ENCODE peak calls at places on chromosomes 7 and 10, in seven cellular contexts. T, Z, X, I, O, Y and A are unnamed samples.

GRCh38 chr10:13709931-13710690 is 123.3 kb downstream of the PRPF18 start:
- DNase-seq in T (no peak), Y (no peak), O (no peak), Z (no peak), I (no peak), X (no peak), A (no peak)

GRCh38 chr7:29127527-29127926 is 18.8 kb downstream of the CPVL start:
- DNase-seq in I (no peak), Y (no peak), X (no peak), Z (peak), T (no peak), O (peak), A (no peak)

GRCh38 chr7:11760372-11760771 is 71.6 kb downstream of the THSD7A start:
- DNase-seq in X (no peak), I (no peak), Z (no peak), T (no peak), O (peak), Y (peak), A (no peak)

GRCh38 chr10:62554632-62555199 is 180.5 kb downstream of the ZNF365 start:
- DNase-seq in X (peak), Y (peak), I (peak), T (peak), Z (peak), O (peak), A (no peak)

GRCh38 chr10:21528452-21529235 is 3.2 kb upstream of the SKIDA1 start:
- DNase-seq in I (peak), Y (no peak), X (no peak), Z (no peak), T (no peak), O (peak), A (no peak)

GRCh38 chr7:113086431-113086888 is at the start of gene GPR85:
- DNase-seq in Y (peak), Z (peak), I (peak), T (peak), X (peak), O (peak), A (peak)

GRCh38 chr10:43739171-43739570 is 90.5 kb upstream of the ZNF32 start:
- DNase-seq in Y (no peak), I (no peak), X (no peak), O (no peak), T (no peak), Z (no peak), A (no peak)

GRCh38 chr7:149824748-149825566 is 13.2 kb upstream of the ZNF862 start:
- DNase-seq in O (no peak), Z (no peak), Y (no peak), I (no peak), X (no peak), T (no peak), A (no peak)

GRCh38 chr7:146956853-146957252 is 840.3 kb downstream of the CNTNAP2 start:
- DNase-seq in O (no peak), I (no peak), X (no peak), Z (no peak), Y (no peak), T (no peak), A (no peak)

GRCh38 chr10:97543025-97543546 is 29.5 kb upstream of the ANKRD2 start:
- DNase-seq in X (no peak), O (peak), T (peak), Y (peak), I (peak), Z (no peak), A (no peak)

GRCh38 chr7:81299711-81300110 is 380.9 kb upstream of the SEMA3C start:
- DNase-seq in T (peak), X (no peak), Y (no peak), I (no peak), Z (no peak), O (no peak), A (no peak)

GRCh38 chr10:60441515-60441914 is 51.8 kb upstream of the ANK3 start:
- DNase-seq in Y (peak), X (no peak), Z (no peak), I (no peak), O (no peak), T (peak), A (no peak)

GRCh38 chr10:65570143-65571010 is 1355.5 kb upstream of the LRRTM3 start:
- DNase-seq in X (peak), Y (no peak), O (peak), T (peak), I (peak), Z (peak), A (peak)

GRCh38 chr10:110431659-110432058 is 66.0 kb upstream of the DUSP5 start:
- DNase-seq in X (no peak), T (no peak), Y (no peak), I (no peak), Z (no peak), O (no peak), A (no peak)

GRCh38 chr10:123205041-123205440 is 50.8 kb downstream of the BUB3 start:
- DNase-seq in I (no peak), Z (no peak), Y (no peak), O (no peak), X (no peak), T (no peak), A (no peak)

GRCh38 chr7:19464751-19465150 is 244.1 kb downstream of the POLR1F start:
- DNase-seq in T (no peak), X (no peak), Y (no peak), O (no peak), I (no peak), Z (no peak), A (no peak)

GRCh38 chr7:134414109-134414508 is 44.8 kb downstream of the AKR1B1 start:
- DNase-seq in X (no peak), Z (no peak), O (no peak), I (no peak), Y (no peak), T (no peak), A (no peak)

GRCh38 chr7:2108501-2109250 is 124.1 kb downstream of the MAD1L1 start:
- DNase-seq in Z (peak), T (peak), X (no peak), O (peak), I (no peak), Y (no peak), A (no peak)

GRCh38 chr10:36023939-36024338 is 381.8 kb upstream of the FZD8 start:
- DNase-seq in O (peak), X (no peak), Z (no peak), I (peak), T (peak), Y (peak), A (no peak)

GRCh38 chr10:132709471-132709951 is 76.4 kb downstream of the NKX6-2 start:
- DNase-seq in Y (no peak), T (no peak), I (no peak), Z (no peak), X (peak), O (no peak), A (no peak)

GRCh38 chr7:78179211-78179610 is 380.6 kb downstream of the PHTF2 start:
- DNase-seq in Z (no peak), T (no peak), I (no peak), O (no peak), X (no peak), Y (no peak), A (no peak)

GRCh38 chr7:147013820-147014219 is 897.2 kb downstream of the CNTNAP2 start:
- DNase-seq in O (no peak), Y (no peak), Z (no peak), I (no peak), T (no peak), X (no peak), A (no peak)

GRCh38 chr7:50151661-50152060 is 58.6 kb upstream of the ZPBP start:
- DNase-seq in Z (no peak), O (no peak), Y (no peak), I (no peak), T (no peak), X (no peak), A (no peak)

GRCh38 chr10:96283756-96284155 is 12.4 kb upstream of the BLNK start:
- DNase-seq in Z (no peak), X (no peak), T (no peak), O (no peak), I (no peak), Y (peak), A (no peak)

GRCh38 chr7:150954201-150954985 is 23.7 kb downstream of the KCNH2 start:
- DNase-seq in I (no peak), T (no peak), Z (no peak), X (no peak), Y (no peak), O (no peak), A (no peak)

DNA sequence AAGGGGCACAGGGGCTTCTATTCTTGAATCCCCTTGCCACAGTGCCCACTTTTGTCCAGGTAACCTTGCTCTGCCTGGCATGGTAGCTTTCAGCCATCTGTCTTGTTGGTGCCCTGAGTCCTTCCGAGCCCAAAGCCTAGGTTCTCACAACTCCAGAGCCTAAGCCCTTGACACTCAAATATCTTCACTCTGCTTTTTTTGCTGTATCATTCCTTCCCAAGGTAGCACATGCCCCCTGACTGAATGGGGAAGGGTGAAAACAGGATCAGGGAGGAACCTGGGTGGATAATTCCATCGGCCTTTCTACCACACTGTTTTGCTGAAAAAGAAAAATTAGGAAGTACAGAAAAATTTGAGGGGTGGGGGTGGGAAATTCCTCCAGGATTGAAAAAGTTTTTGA is 37.6 kb downstream of the LDB3 start:
- DNase-seq in Z (no peak), T (no peak), X (no peak), O (no peak), Y (no peak), I (no peak), A (no peak)
- H4K8ac ChIP-seq in Z (no peak), T (no peak), X (no peak), O (no peak), Y (no peak), I (no peak), A (no peak)

DNA sequence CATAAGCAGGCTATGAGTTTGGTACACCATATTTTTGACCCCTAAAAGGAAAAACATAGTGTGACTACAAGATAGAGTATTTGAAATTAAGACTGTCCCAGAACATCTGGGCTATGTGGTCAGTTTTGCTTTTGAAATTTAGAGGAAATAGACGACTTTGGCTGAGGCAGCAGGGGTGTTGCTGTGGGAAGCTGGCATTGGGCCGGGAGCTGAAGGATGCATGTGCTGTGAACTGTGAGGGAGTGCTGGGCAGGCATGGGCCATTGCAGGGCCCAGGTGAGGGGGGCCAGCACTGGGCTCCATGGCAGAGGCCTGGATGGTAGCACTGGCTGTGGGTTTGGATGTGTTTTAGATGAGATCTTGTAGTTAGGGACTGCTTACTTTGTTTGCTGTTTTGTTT is 168.3 kb downstream of the BMPER start:
- DNase-seq in Z (no peak), O (no peak), I (no peak), X (no peak), T (no peak), Y (no peak), A (no peak)
- H4K8ac ChIP-seq in Z (no peak), O (no peak), I (peak), X (no peak), T (no peak), Y (no peak), A (no peak)

DNA sequence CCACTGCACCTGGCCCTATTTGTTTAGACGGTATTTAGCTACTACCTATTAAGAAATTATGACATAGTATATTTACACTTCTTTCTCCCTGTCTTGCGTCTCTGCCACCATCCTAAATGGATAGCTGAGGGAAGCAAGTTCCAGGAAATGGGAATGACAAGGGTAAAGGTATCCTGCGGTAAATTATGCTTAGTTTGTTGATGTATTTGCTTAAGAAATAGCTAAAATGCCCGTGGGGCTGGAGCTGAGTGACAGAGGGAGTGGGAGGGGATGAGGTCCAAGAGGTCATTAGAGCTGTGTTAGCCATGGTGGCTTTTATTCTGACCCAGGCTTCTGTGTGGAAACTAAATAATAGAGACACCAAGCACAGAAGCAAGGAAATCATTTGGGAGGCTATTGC is 29.0 kb upstream of the UBE2D1 start:
- DNase-seq in I (no peak), O (no peak), Z (no peak), X (no peak), T (no peak), Y (no peak), A (no peak)
- H4K8ac ChIP-seq in I (no peak), O (no peak), Z (no peak), X (no peak), T (no peak), Y (no peak), A (no peak)

DNA sequence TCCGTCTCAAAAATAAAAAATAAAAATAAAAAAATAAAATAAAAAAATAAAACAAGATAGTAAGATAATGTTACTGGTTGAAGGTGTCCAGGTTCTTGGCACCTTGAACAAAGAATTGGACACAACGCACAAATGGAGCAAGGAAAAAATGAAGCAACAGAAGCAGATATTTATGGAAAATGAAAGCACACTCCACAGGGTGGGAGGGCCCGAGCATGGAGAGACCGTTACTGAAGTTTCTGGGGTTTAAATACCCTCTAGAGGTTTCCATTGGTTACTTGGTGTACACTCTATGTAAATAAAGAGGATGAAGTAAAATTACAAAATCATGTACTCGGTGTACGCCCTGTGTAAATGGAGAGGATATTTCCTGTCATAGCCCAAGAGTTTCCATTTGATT is 15.7 kb upstream of the PFKP start:
- DNase-seq in Z (no peak), X (no peak), Y (no peak), I (peak), T (no peak), O (no peak), A (no peak)
- H4K8ac ChIP-seq in Z (no peak), X (no peak), Y (no peak), I (no peak), T (no peak), O (no peak), A (no peak)

GRCh38 chr7:89129600-89130375 is 334.3 kb upstream of the TEX47 start:
- DNase-seq in I (no peak), Z (no peak), Y (no peak), X (no peak), T (no peak), O (no peak), A (no peak)
- H4K8ac ChIP-seq in I (no peak), Z (no peak), Y (no peak), X (no peak), T (no peak), O (no peak), A (no peak)

GRCh38 chr7:115924398-115924797 is 106.2 kb downstream of the TFEC start:
- DNase-seq in I (no peak), Y (no peak), T (no peak), O (no peak), Z (no peak), X (no peak), A (no peak)
- H4K8ac ChIP-seq in I (no peak), Y (no peak), T (no peak), O (peak), Z (no peak), X (no peak), A (no peak)

GRCh38 chr10:44848211-44848610 is 62.9 kb upstream of the TMEM72 start:
- DNase-seq in X (no peak), T (no peak), O (no peak), I (no peak), Y (no peak), Z (no peak), A (no peak)
- H4K8ac ChIP-seq in X (no peak), T (no peak), O (no peak), I (no peak), Y (no peak), Z (no peak), A (no peak)

GRCh38 chr7:71594746-71595145 is 462.8 kb downstream of the GALNT17 start:
- DNase-seq in Z (no peak), T (no peak), O (no peak), I (no peak), Y (no peak), X (no peak), A (no peak)
- H4K8ac ChIP-seq in Z (no peak), T (no peak), O (no peak), I (no peak), Y (no peak), X (no peak), A (no peak)

GRCh38 chr10:94613-95012 is 40.6 kb upstream of the ZMYND11 start:
- DNase-seq in X (no peak), I (no peak), O (no peak), Y (no peak), Z (no peak), T (no peak), A (no peak)
- H4K8ac ChIP-seq in X (no peak), I (no peak), O (no peak), Y (no peak), Z (no peak), T (no peak), A (no peak)